ENCODE peak calls at places on chromosomes 6 and 20, in nine cellular contexts. One of them, this sample, is unnamed.

GRCh38 chr6:119129968-119130484 is 51.6 kb upstream of the FAM184A start:
- DNase-seq in LNCaP clone FGC: peak; percentile 84
- DNase-seq in hepatocyte: no peak
- DNase-seq in tibial artery: no peak
- DNase-seq in right cardiac atrium: no peak
- DNase-seq in psoas muscle: no peak
- DNase-seq in CD4-positive, CD25-positive, alpha-beta regulatory T cell: no peak
- DNase-seq in cardiac muscle cell: no peak
- DNase-seq in cardiac fibroblast: peak; percentile 73
- DNase-seq in this sample: no peak

GRCh38 chr6:72425003-72425681 is 196.7 kb upstream of the KCNQ5 start:
- DNase-seq in LNCaP clone FGC: no peak
- DNase-seq in hepatocyte: no peak
- DNase-seq in tibial artery: no peak
- DNase-seq in right cardiac atrium: no peak
- DNase-seq in psoas muscle: no peak
- DNase-seq in CD4-positive, CD25-positive, alpha-beta regulatory T cell: no peak
- DNase-seq in cardiac muscle cell: no peak
- DNase-seq in cardiac fibroblast: peak; percentile 78
- DNase-seq in this sample: no peak

GRCh38 chr6:16596890-16597331 is 164.3 kb downstream of the ATXN1 start:
- DNase-seq in LNCaP clone FGC: no peak
- DNase-seq in hepatocyte: no peak
- DNase-seq in tibial artery: no peak
- DNase-seq in right cardiac atrium: no peak
- DNase-seq in psoas muscle: no peak
- DNase-seq in CD4-positive, CD25-positive, alpha-beta regulatory T cell: no peak
- DNase-seq in cardiac muscle cell: no peak
- DNase-seq in cardiac fibroblast: no peak
- DNase-seq in this sample: no peak

GRCh38 chr6:127618729-127619128 is 41.8 kb downstream of the C6orf58 start:
- DNase-seq in LNCaP clone FGC: no peak
- DNase-seq in hepatocyte: no peak
- DNase-seq in tibial artery: no peak
- DNase-seq in right cardiac atrium: no peak
- DNase-seq in psoas muscle: no peak
- DNase-seq in CD4-positive, CD25-positive, alpha-beta regulatory T cell: no peak
- DNase-seq in cardiac muscle cell: no peak
- DNase-seq in cardiac fibroblast: peak; percentile 24
- DNase-seq in this sample: no peak

GRCh38 chr6:11207199-11207968 is 25.1 kb downstream of the NEDD9 start:
- DNase-seq in LNCaP clone FGC: peak; percentile 88
- DNase-seq in hepatocyte: peak; percentile 86
- DNase-seq in tibial artery: no peak
- DNase-seq in right cardiac atrium: no peak
- DNase-seq in psoas muscle: no peak
- DNase-seq in CD4-positive, CD25-positive, alpha-beta regulatory T cell: no peak
- DNase-seq in cardiac muscle cell: no peak
- DNase-seq in cardiac fibroblast: peak; percentile 100
- DNase-seq in this sample: no peak

GRCh38 chr6:47111685-47112084 is 69.6 kb upstream of the ADGRF1 start:
- DNase-seq in LNCaP clone FGC: no peak
- DNase-seq in hepatocyte: peak; percentile 35
- DNase-seq in tibial artery: no peak
- DNase-seq in right cardiac atrium: no peak
- DNase-seq in psoas muscle: no peak
- DNase-seq in CD4-positive, CD25-positive, alpha-beta regulatory T cell: no peak
- DNase-seq in cardiac muscle cell: no peak
- DNase-seq in cardiac fibroblast: peak; percentile 42
- DNase-seq in this sample: no peak

GRCh38 chr6:158787395-158787794 is 31.8 kb downstream of the EZR start:
- DNase-seq in LNCaP clone FGC: no peak
- DNase-seq in hepatocyte: no peak
- DNase-seq in tibial artery: no peak
- DNase-seq in right cardiac atrium: no peak
- DNase-seq in psoas muscle: no peak
- DNase-seq in CD4-positive, CD25-positive, alpha-beta regulatory T cell: no peak
- DNase-seq in cardiac muscle cell: no peak
- DNase-seq in cardiac fibroblast: no peak
- DNase-seq in this sample: no peak

GRCh38 chr20:5504061-5504739 is 187.4 kb upstream of the PROKR2 start:
- DNase-seq in LNCaP clone FGC: no peak
- DNase-seq in hepatocyte: no peak
- DNase-seq in tibial artery: peak; percentile 73
- DNase-seq in right cardiac atrium: peak; percentile 89
- DNase-seq in psoas muscle: peak; percentile 76
- DNase-seq in CD4-positive, CD25-positive, alpha-beta regulatory T cell: no peak
- DNase-seq in cardiac muscle cell: no peak
- DNase-seq in cardiac fibroblast: peak; percentile 25
- DNase-seq in this sample: no peak

GRCh38 chr6:9842004-9842720 is 572.7 kb downstream of the TFAP2A start:
- DNase-seq in LNCaP clone FGC: no peak
- DNase-seq in hepatocyte: no peak
- DNase-seq in tibial artery: no peak
- DNase-seq in right cardiac atrium: no peak
- DNase-seq in psoas muscle: no peak
- DNase-seq in CD4-positive, CD25-positive, alpha-beta regulatory T cell: no peak
- DNase-seq in cardiac muscle cell: no peak
- DNase-seq in cardiac fibroblast: no peak
- DNase-seq in this sample: no peak

GRCh38 chr6:70183512-70183911 is 119.4 kb downstream of the COL9A1 start:
- DNase-seq in LNCaP clone FGC: no peak
- DNase-seq in hepatocyte: no peak
- DNase-seq in tibial artery: no peak
- DNase-seq in right cardiac atrium: no peak
- DNase-seq in psoas muscle: no peak
- DNase-seq in CD4-positive, CD25-positive, alpha-beta regulatory T cell: no peak
- DNase-seq in cardiac muscle cell: no peak
- DNase-seq in cardiac fibroblast: no peak
- DNase-seq in this sample: no peak

GRCh38 chr6:14035448-14035847 is 82.1 kb upstream of the CD83 start:
- DNase-seq in LNCaP clone FGC: no peak
- DNase-seq in hepatocyte: peak; percentile 17
- DNase-seq in tibial artery: no peak
- DNase-seq in right cardiac atrium: no peak
- DNase-seq in psoas muscle: no peak
- DNase-seq in CD4-positive, CD25-positive, alpha-beta regulatory T cell: no peak
- DNase-seq in cardiac muscle cell: peak; percentile 28
- DNase-seq in cardiac fibroblast: peak; percentile 90
- DNase-seq in this sample: no peak

GRCh38 chr20:20366896-20367680 is 816 bp upstream of the INSM1 start:
- DNase-seq in LNCaP clone FGC: no peak
- DNase-seq in hepatocyte: no peak
- DNase-seq in tibial artery: no peak
- DNase-seq in right cardiac atrium: no peak
- DNase-seq in psoas muscle: no peak
- DNase-seq in CD4-positive, CD25-positive, alpha-beta regulatory T cell: no peak
- DNase-seq in cardiac muscle cell: peak; percentile 25
- DNase-seq in cardiac fibroblast: peak; percentile 17
- DNase-seq in this sample: no peak

GRCh38 chr6:97066056-97066455 is 141.5 kb downstream of the KLHL32 start:
- DNase-seq in LNCaP clone FGC: no peak
- DNase-seq in hepatocyte: no peak
- DNase-seq in tibial artery: no peak
- DNase-seq in right cardiac atrium: no peak
- DNase-seq in psoas muscle: no peak
- DNase-seq in CD4-positive, CD25-positive, alpha-beta regulatory T cell: no peak
- DNase-seq in cardiac muscle cell: no peak
- DNase-seq in cardiac fibroblast: no peak
- DNase-seq in this sample: no peak

GRCh38 chr6:31559958-31560696 is 12.0 kb upstream of the LTA start:
- DNase-seq in LNCaP clone FGC: no peak
- DNase-seq in hepatocyte: peak; percentile 51
- DNase-seq in tibial artery: peak; percentile 75
- DNase-seq in right cardiac atrium: peak; percentile 87
- DNase-seq in psoas muscle: peak; percentile 75
- DNase-seq in CD4-positive, CD25-positive, alpha-beta regulatory T cell: peak; percentile 44
- DNase-seq in cardiac muscle cell: no peak
- DNase-seq in cardiac fibroblast: peak; percentile 76
- DNase-seq in this sample: no peak

GRCh38 chr6:42745083-42745637 is 743 bp downstream of the TBCC start:
- DNase-seq in LNCaP clone FGC: no peak
- DNase-seq in hepatocyte: no peak
- DNase-seq in tibial artery: peak; percentile 72
- DNase-seq in right cardiac atrium: peak; percentile 67
- DNase-seq in psoas muscle: peak; percentile 77
- DNase-seq in CD4-positive, CD25-positive, alpha-beta regulatory T cell: no peak
- DNase-seq in cardiac muscle cell: peak; percentile 38
- DNase-seq in cardiac fibroblast: peak; percentile 28
- DNase-seq in this sample: no peak

GRCh38 chr6:138979365-138979764 is 8.7 kb downstream of the REPS1 start:
- DNase-seq in LNCaP clone FGC: no peak
- DNase-seq in hepatocyte: no peak
- DNase-seq in tibial artery: no peak
- DNase-seq in right cardiac atrium: no peak
- DNase-seq in psoas muscle: no peak
- DNase-seq in CD4-positive, CD25-positive, alpha-beta regulatory T cell: no peak
- DNase-seq in cardiac muscle cell: no peak
- DNase-seq in cardiac fibroblast: peak; percentile 34
- DNase-seq in this sample: no peak

DNA sequence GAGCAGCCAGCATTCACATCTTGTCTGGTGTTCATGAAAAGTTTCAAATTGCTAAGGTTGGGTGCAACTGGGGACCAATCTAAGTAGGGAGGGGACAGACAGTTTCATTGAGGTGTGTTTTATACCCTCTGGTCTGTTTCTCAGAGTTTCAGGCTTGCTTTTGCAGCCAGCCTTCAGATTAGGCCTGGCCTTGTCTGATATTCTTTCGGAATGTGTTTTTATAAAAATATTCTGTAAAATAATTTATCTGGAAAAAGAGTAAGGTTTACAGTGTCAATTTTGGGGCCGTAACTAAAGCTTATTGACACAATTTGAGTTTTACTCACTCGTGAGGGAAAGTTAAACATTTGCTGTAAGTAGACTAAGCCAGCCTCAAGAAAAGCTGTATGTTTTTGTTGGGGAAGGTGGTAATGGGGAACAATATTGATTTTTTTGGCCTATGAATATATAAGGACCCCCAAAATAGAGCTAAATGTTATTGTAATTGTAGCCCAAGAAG is 1.3 kb downstream of the SENP6 start:
- DNase-seq in LNCaP clone FGC: no peak
- DNase-seq in hepatocyte: no peak
- DNase-seq in tibial artery: no peak
- DNase-seq in right cardiac atrium: no peak
- DNase-seq in psoas muscle: no peak
- DNase-seq in CD4-positive, CD25-positive, alpha-beta regulatory T cell: no peak
- DNase-seq in cardiac muscle cell: no peak
- DNase-seq in cardiac fibroblast: peak; percentile 29
- DNase-seq in this sample: no peak
- H3K4me3 ChIP-seq in LNCaP clone FGC: peak overlapping the region; percentile 80
- H3K4me3 ChIP-seq in hepatocyte: peak overlapping the region; percentile 86
- H3K4me3 ChIP-seq in tibial artery: peak overlapping the region; percentile 86
- H3K4me3 ChIP-seq in right cardiac atrium: peak overlapping the region; percentile 95
- H3K4me3 ChIP-seq in psoas muscle: peak overlapping the region; percentile 76
- H3K4me3 ChIP-seq in CD4-positive, CD25-positive, alpha-beta regulatory T cell: peak overlapping the region; percentile 97
- H3K4me3 ChIP-seq in cardiac muscle cell: peak overlapping the region; percentile 98
- H3K4me3 ChIP-seq in cardiac fibroblast: peak overlapping the region; percentile 77
- H3K4me3 ChIP-seq in this sample: peak overlapping the region; percentile 94

GRCh38 chr6:147109707-147110106 is 94.5 kb upstream of the STXBP5 start:
- DNase-seq in LNCaP clone FGC: no peak
- DNase-seq in hepatocyte: no peak
- DNase-seq in tibial artery: no peak
- DNase-seq in right cardiac atrium: no peak
- DNase-seq in psoas muscle: no peak
- DNase-seq in CD4-positive, CD25-positive, alpha-beta regulatory T cell: peak; percentile 43
- DNase-seq in cardiac muscle cell: no peak
- DNase-seq in cardiac fibroblast: no peak
- DNase-seq in this sample: no peak
- H3K4me3 ChIP-seq in LNCaP clone FGC: no peak overlapping the region
- H3K4me3 ChIP-seq in hepatocyte: no peak overlapping the region
- H3K4me3 ChIP-seq in tibial artery: no peak overlapping the region
- H3K4me3 ChIP-seq in right cardiac atrium: no peak overlapping the region
- H3K4me3 ChIP-seq in psoas muscle: no peak overlapping the region
- H3K4me3 ChIP-seq in CD4-positive, CD25-positive, alpha-beta regulatory T cell: peak overlapping the region; percentile 23
- H3K4me3 ChIP-seq in cardiac muscle cell: no peak overlapping the region
- H3K4me3 ChIP-seq in cardiac fibroblast: no peak overlapping the region
- H3K4me3 ChIP-seq in this sample: no peak overlapping the region

DNA sequence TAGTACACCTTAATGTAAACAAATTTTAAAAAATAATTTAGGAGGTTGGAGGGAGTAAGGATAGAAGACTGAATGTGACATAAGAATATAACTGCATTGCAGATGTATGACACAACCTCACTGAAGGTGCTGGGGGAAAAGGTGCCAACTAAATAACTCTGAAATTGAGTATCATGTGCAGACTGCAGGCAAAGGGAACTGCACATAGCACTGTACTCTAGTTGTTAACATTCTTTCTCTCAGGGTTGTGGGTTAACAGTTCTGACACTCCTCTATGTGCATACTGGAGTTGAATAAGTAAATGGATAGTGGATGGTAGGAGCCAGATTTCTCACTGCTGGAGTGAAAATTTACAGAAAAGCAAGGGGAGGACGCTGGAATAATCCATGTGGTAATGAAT is 451.9 kb upstream of the CDH4 start:
- DNase-seq in LNCaP clone FGC: no peak
- DNase-seq in hepatocyte: no peak
- DNase-seq in tibial artery: no peak
- DNase-seq in right cardiac atrium: no peak
- DNase-seq in psoas muscle: no peak
- DNase-seq in CD4-positive, CD25-positive, alpha-beta regulatory T cell: no peak
- DNase-seq in cardiac muscle cell: no peak
- DNase-seq in cardiac fibroblast: no peak
- DNase-seq in this sample: no peak
- H3K4me3 ChIP-seq in LNCaP clone FGC: no peak overlapping the region
- H3K4me3 ChIP-seq in hepatocyte: no peak overlapping the region
- H3K4me3 ChIP-seq in tibial artery: no peak overlapping the region
- H3K4me3 ChIP-seq in right cardiac atrium: no peak overlapping the region
- H3K4me3 ChIP-seq in psoas muscle: no peak overlapping the region
- H3K4me3 ChIP-seq in CD4-positive, CD25-positive, alpha-beta regulatory T cell: no peak overlapping the region
- H3K4me3 ChIP-seq in cardiac muscle cell: no peak overlapping the region
- H3K4me3 ChIP-seq in cardiac fibroblast: no peak overlapping the region
- H3K4me3 ChIP-seq in this sample: no peak overlapping the region

GRCh38 chr6:35665573-35665972 is 23.1 kb downstream of the FKBP5 start:
- DNase-seq in LNCaP clone FGC: no peak
- DNase-seq in hepatocyte: no peak
- DNase-seq in tibial artery: no peak
- DNase-seq in right cardiac atrium: no peak
- DNase-seq in psoas muscle: no peak
- DNase-seq in CD4-positive, CD25-positive, alpha-beta regulatory T cell: no peak
- DNase-seq in cardiac muscle cell: no peak
- DNase-seq in cardiac fibroblast: no peak
- DNase-seq in this sample: no peak

GRCh38 chr6:35669441-35669776 is 19.3 kb downstream of the FKBP5 start:
- DNase-seq in LNCaP clone FGC: no peak
- DNase-seq in hepatocyte: no peak
- DNase-seq in tibial artery: no peak
- DNase-seq in right cardiac atrium: no peak
- DNase-seq in psoas muscle: no peak
- DNase-seq in CD4-positive, CD25-positive, alpha-beta regulatory T cell: no peak
- DNase-seq in cardiac muscle cell: no peak
- DNase-seq in cardiac fibroblast: peak; percentile 56
- DNase-seq in this sample: no peak

GRCh38 chr6:35664945-35665344 is 23.8 kb downstream of the FKBP5 start:
- DNase-seq in LNCaP clone FGC: no peak
- DNase-seq in hepatocyte: no peak
- DNase-seq in tibial artery: no peak
- DNase-seq in right cardiac atrium: no peak
- DNase-seq in psoas muscle: no peak
- DNase-seq in CD4-positive, CD25-positive, alpha-beta regulatory T cell: no peak
- DNase-seq in cardiac muscle cell: no peak
- DNase-seq in cardiac fibroblast: no peak
- DNase-seq in this sample: no peak

GRCh38 chr6:35668708-35669440 is 19.8 kb downstream of the FKBP5 start:
- DNase-seq in LNCaP clone FGC: no peak
- DNase-seq in hepatocyte: no peak
- DNase-seq in tibial artery: no peak
- DNase-seq in right cardiac atrium: no peak
- DNase-seq in psoas muscle: no peak
- DNase-seq in CD4-positive, CD25-positive, alpha-beta regulatory T cell: no peak
- DNase-seq in cardiac muscle cell: no peak
- DNase-seq in cardiac fibroblast: peak; percentile 50
- DNase-seq in this sample: no peak

GRCh38 chr6:35668096-35668495 is 20.6 kb downstream of the FKBP5 start:
- DNase-seq in LNCaP clone FGC: no peak
- DNase-seq in hepatocyte: no peak
- DNase-seq in tibial artery: no peak
- DNase-seq in right cardiac atrium: no peak
- DNase-seq in psoas muscle: peak; percentile 34
- DNase-seq in CD4-positive, CD25-positive, alpha-beta regulatory T cell: no peak
- DNase-seq in cardiac muscle cell: no peak
- DNase-seq in cardiac fibroblast: no peak
- DNase-seq in this sample: no peak
- H3K4me3 ChIP-seq in LNCaP clone FGC: no peak overlapping the region
- H3K4me3 ChIP-seq in hepatocyte: no peak overlapping the region
- H3K4me3 ChIP-seq in tibial artery: no peak overlapping the region
- H3K4me3 ChIP-seq in right cardiac atrium: no peak overlapping the region
- H3K4me3 ChIP-seq in psoas muscle: no peak overlapping the region
- H3K4me3 ChIP-seq in CD4-positive, CD25-positive, alpha-beta regulatory T cell: peak overlapping the region; percentile 80
- H3K4me3 ChIP-seq in cardiac muscle cell: no peak overlapping the region
- H3K4me3 ChIP-seq in cardiac fibroblast: no peak overlapping the region
- H3K4me3 ChIP-seq in this sample: no peak overlapping the region

This sample was measured in effector memory CD4-positive, alpha-beta T cell.